ENCODE peak calls at places on chromosomes 12 and 14, in five cellular contexts. Y is tibial nerve, H is adrenal gland, G is A549, F is Caco-2. T is an unnamed sample.

GRCh38 chr12:55619352-55620138 is 17.1 kb upstream of the OR10P1 start:
- DNase-seq in Y (peak), H (peak), G (peak), F (peak), T (peak)

GRCh38 chr12:57242329-57242690 is 8.7 kb downstream of the STAC3 start:
- DNase-seq in Y (no peak), H (peak), G (no peak), F (no peak), T (peak)

GRCh38 chr14:47917344-47917954 is 242.0 kb upstream of the MDGA2 start:
- DNase-seq in Y (peak), H (no peak), G (no peak), F (no peak), T (peak)

GRCh38 chr12:106417926-106418910 is 60.7 kb downstream of the POLR3B start:
- DNase-seq in Y (no peak), H (peak), G (no peak), F (no peak), T (no peak)

GRCh38 chr12:41897593-41897992 is 247.1 kb downstream of the GXYLT1 start:
- DNase-seq in Y (no peak), H (no peak), G (no peak), F (no peak), T (no peak)

GRCh38 chr14:71711619-71712018 is 220.6 kb upstream of the RGS6 start:
- DNase-seq in Y (no peak), H (no peak), G (no peak), F (no peak), T (no peak)

GRCh38 chr14:92967346-92967926 is 44.5 kb downstream of the CHGA start:
- DNase-seq in Y (no peak), H (no peak), G (no peak), F (no peak), T (no peak)

GRCh38 chr14:104356738-104357688 is 218.6 kb downstream of the KIF26A start:
- DNase-seq in Y (no peak), H (peak), G (no peak), F (no peak), T (no peak)

GRCh38 chr12:12010277-12011031 is 60.3 kb upstream of the BCL2L14 start:
- DNase-seq in Y (peak), H (peak), G (no peak), F (no peak), T (no peak)
- H3K4me3 ChIP-seq in Y (peak), H (no peak), G (no peak), F (no peak), T (no peak)

GRCh38 chr14:103126873-103127304 is 3.6 kb downstream of the TNFAIP2 start:
- DNase-seq in Y (no peak), H (peak), G (no peak), F (peak), T (peak)

GRCh38 chr14:103124501-103125001 is 1.3 kb downstream of the TNFAIP2 start:
- DNase-seq in Y (no peak), H (peak), G (no peak), F (no peak), T (no peak)

GRCh38 chr14:103123634-103124500 is 606 bp downstream of the TNFAIP2 start:
- DNase-seq in Y (peak), H (peak), G (no peak), F (no peak), T (no peak)

GRCh38 chr14:103126088-103126872 is 3.0 kb downstream of the TNFAIP2 start:
- DNase-seq in Y (no peak), H (peak), G (no peak), F (no peak), T (no peak)

DNA sequence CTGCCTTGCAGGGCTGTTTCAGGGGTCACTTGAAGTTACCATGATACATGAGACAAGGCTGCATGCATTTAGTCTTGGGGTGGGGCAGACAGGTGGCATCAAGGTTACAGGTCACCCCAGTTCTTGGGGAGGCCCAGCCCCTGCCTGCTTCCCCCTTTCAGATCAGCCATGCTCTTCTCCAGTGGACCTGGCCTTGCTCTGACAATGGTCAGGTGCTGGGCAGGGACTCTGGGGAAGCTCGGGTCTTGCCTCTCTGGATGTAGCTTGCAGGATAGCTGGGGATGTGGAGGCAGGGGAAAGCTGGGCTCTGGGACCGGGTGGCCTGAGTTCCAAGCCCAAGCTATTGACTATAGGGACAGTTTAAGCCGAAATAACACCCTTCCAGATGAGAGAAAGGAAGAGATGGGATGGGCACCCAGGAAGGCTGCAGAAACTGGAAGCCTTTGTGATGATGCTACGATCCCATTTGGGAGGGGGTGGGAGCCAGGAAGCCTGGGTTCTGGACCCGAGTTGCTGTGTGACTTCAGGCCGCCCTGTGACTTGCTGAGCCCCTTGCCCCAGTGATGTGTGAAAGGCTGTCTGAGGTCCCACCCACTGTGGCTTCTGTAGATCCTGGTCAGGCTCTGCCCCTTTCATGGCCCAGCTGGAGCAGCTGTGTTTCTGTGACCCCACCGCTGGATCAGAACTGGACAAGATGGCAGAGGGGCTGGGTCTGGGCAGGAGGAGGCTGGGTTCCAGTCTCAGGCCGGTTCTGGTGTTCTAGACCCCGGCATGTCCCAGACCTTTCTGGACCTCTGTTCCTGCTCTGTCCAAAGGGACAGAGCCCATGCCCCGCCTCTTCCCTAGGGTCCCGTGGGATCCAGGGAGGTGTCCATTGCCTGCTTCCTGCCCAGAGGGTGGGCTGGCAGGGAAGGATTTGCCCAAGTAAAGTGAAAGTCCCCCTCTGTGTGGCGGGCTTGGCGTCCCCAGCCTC is 2.1 kb downstream of the TNFAIP2 start:
- DNase-seq in Y (no peak), H (no peak), G (no peak), F (no peak), T (no peak)
- H3K4me3 ChIP-seq in Y (no peak), H (no peak), G (peak), F (no peak), T (no peak)

GRCh38 chr12:116759783-116760581 is 21.9 kb downstream of the RNFT2 start:
- DNase-seq in Y (no peak), H (no peak), G (no peak), F (no peak), T (no peak)
- H3K4me3 ChIP-seq in Y (no peak), H (peak), G (no peak), F (no peak), T (no peak)

GRCh38 chr12:91186189-91186588 is 3.6 kb upstream of the DCN start:
- DNase-seq in Y (no peak), H (no peak), G (no peak), F (no peak), T (no peak)

GRCh38 chr12:91194500-91194899 is 11.9 kb upstream of the DCN start:
- DNase-seq in Y (no peak), H (no peak), G (no peak), F (no peak), T (no peak)

GRCh38 chr12:91191516-91192111 is 9.0 kb upstream of the DCN start:
- DNase-seq in Y (no peak), H (no peak), G (no peak), F (no peak), T (no peak)

GRCh38 chr12:91185437-91185836 is 2.8 kb upstream of the DCN start:
- DNase-seq in Y (no peak), H (no peak), G (no peak), F (no peak), T (no peak)

DNA sequence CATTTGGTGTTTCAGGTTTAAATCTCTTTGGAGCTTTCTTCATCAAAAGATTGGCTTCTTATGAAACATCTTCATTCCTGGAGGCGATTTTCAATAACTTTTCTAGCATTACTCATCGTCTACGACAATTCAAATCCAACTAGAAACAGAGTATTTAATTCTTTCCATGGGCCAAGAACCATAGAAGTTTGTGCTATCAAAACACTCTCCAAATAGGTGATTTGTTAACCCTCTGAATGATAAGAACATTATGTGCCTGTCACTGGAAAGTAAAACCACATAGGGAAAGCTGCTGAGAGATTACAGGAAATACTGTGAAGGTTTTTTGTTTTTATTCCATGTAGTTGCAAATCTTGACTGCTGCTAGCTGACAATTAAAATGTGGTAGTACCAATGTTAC is 6.9 kb upstream of the DCN start:
- DNase-seq in Y (no peak), H (no peak), G (no peak), F (no peak), T (no peak)
- H3K4me3 ChIP-seq in Y (no peak), H (no peak), G (no peak), F (no peak), T (no peak)